ENCODE peak calls at places on chromosomes 4 and X, in five cellular contexts. U is stimulated activated CD4-positive, alpha-beta T cell treated with anti-CD3 and anti-CD28 coated beads, TNF-alpha, amount 100 ng/mL, for 24 hours; E is small intestine; F is foreskin fibroblast; I is hypothalamus. G is an unnamed sample.
A peak's percentile ranks its signal among the peaks of the same experiment; 100 is the strongest.

GRCh38 chrX:9456250-9457074 is 8.4 kb upstream of the TBL1X start:
- DNase-seq in F (no peak), I (no peak), E (no peak), U (no peak), G (no peak)

GRCh38 chrX:40845331-40845911 is 110.1 kb upstream of the MED14 start:
- DNase-seq in E (no peak), F (peak; percentile 91), I (peak; percentile 0), U (no peak), G (no peak)

GRCh38 chr4:128454281-128455075 is 166.9 kb upstream of the PGRMC2 start:
- DNase-seq in E (peak; percentile 69), U (peak; percentile 45), I (peak; percentile 22), F (peak; percentile 97), G (peak; percentile 83)

GRCh38 chr4:122765702-122766352 is 33.3 kb downstream of the BBS12 start:
- DNase-seq in F (peak; percentile 92), I (no peak), E (no peak), U (no peak), G (no peak)

GRCh38 chr4:97627785-97628184 is 515.5 kb downstream of the STPG2 start:
- DNase-seq in I (no peak), E (no peak), F (no peak), U (no peak), G (no peak)

GRCh38 chr4:133618963-133619362 is 469.9 kb downstream of the PCDH10 start:
- DNase-seq in E (no peak), F (no peak), I (no peak), U (no peak), G (no peak)

GRCh38 chr4:136811496-136812077 is 720.7 kb downstream of the PCDH18 start:
- DNase-seq in E (no peak), I (no peak), F (no peak), U (no peak), G (no peak)

GRCh38 chr4:16224264-16224663 is 2.0 kb downstream of the TAPT1 start:
- DNase-seq in F (no peak), E (no peak), U (no peak), I (no peak), G (no peak)

GRCh38 chr4:173501592-173502150 is 28.4 kb downstream of the HAND2 start:
- DNase-seq in E (no peak), I (no peak), F (no peak), U (no peak), G (no peak)

GRCh38 chr4:110207233-110207632 is 8.8 kb upstream of the ELOVL6 start:
- DNase-seq in F (no peak), E (no peak), U (no peak), I (no peak), G (no peak)

GRCh38 chrX:148865237-148865636 is 364.8 kb downstream of the AFF2 start:
- DNase-seq in F (no peak), U (no peak), I (no peak), E (no peak), G (no peak)

GRCh38 chrX:87338510-87338909 is 179.1 kb upstream of the KLHL4 start:
- DNase-seq in E (no peak), U (no peak), I (no peak), F (no peak), G (no peak)

GRCh38 chr4:149702414-149703108 is 113.1 kb downstream of the IQCM start:
- DNase-seq in I (no peak), F (no peak), U (no peak), E (no peak), G (no peak)

GRCh38 chr4:8938137-8938536 is 66.5 kb upstream of the HMX1 start:
- DNase-seq in U (no peak), E (no peak), I (no peak), F (no peak), G (no peak)

GRCh38 chr4:59120287-59120814 is 2010.2 kb upstream of the IGFBP7 start:
- DNase-seq in E (no peak), I (no peak), U (no peak), F (no peak), G (no peak)

GRCh38 chr4:52015366-52015765 is 4.8 kb downstream of the LRRC66 start:
- DNase-seq in F (no peak), I (no peak), U (no peak), E (peak; percentile 47), G (no peak)

GRCh38 chr4:48315728-48316630 is 25.4 kb upstream of the SLAIN2 start:
- DNase-seq in E (peak; percentile 64), I (no peak), U (no peak), F (peak; percentile 78), G (no peak)

GRCh38 chrX:103779156-103779555 is 2.5 kb downstream of the PLP1 start:
- DNase-seq in U (no peak), F (no peak), E (no peak), I (no peak), G (no peak)

GRCh38 chrX:133412665-133413064 is 2.6 kb downstream of the GPC4 start:
- DNase-seq in U (no peak), E (no peak), F (no peak), I (no peak), G (no peak)

GRCh38 chrX:130645955-130646583 is 244.3 kb downstream of the RBMX2 start:
- DNase-seq in U (no peak), E (peak; percentile 49), F (no peak), I (no peak), G (no peak)

GRCh38 chr4:94653095-94653649 is 104.6 kb upstream of the BMPR1B start:
- DNase-seq in F (no peak), E (peak; percentile 92), I (no peak), U (no peak), G (no peak)

GRCh38 chr4:7933631-7934510 is 5.8 kb downstream of the AFAP1 start:
- DNase-seq in I (no peak), F (no peak), E (no peak), U (no peak), G (no peak)

GRCh38 chr4:182604161-182604591 is 313.0 kb downstream of the DCTD start:
- DNase-seq in F (peak; percentile 22), E (no peak), U (no peak), I (no peak), G (no peak)

GRCh38 chr4:174244441-174244840 is 39.0 kb downstream of the FBXO8 start:
- DNase-seq in E (no peak), I (no peak), U (no peak), F (peak; percentile 12), G (no peak)

GRCh38 chr4:147965873-147966272 is 234.0 kb downstream of the ARHGAP10 start:
- DNase-seq in I (no peak), E (no peak), F (no peak), U (no peak), G (no peak)

GRCh38 chrX:1421433-1422134 is 29.7 kb upstream of the SLC25A6 start:
- DNase-seq in E (no peak), U (no peak), F (no peak), I (no peak), G (no peak)

GRCh38 chrX:48919360-48919821 is 567 bp upstream of the PIM2 start:
- DNase-seq in U (no peak), F (no peak), E (no peak), I (no peak), G (no peak)

GRCh38 chrX:45807572-45808425 is 607.1 kb upstream of the DIPK2B start:
- DNase-seq in I (no peak), E (peak; percentile 39), U (no peak), F (peak; percentile 38), G (no peak)

GRCh38 chr4:184649971-184650855 is 675 bp downstream of the PRIMPOL start:
- DNase-seq in U (no peak), F (peak; percentile 76), E (peak; percentile 54), I (no peak), G (no peak)

GRCh38 chr4:53273726-53274125 is 92.1 kb downstream of the SCFD2 start:
- DNase-seq in I (no peak), U (no peak), E (no peak), F (peak; percentile 58), G (no peak)